ENCODE peak calls at places on chromosomes 3 and 15, in five cellular contexts. Z is tibial nerve, P is mesendoderm, W is SJCRH30, R is cardiac muscle cell. E is an unnamed sample.

GRCh38 chr3:56291244-56291680 is 177.0 kb downstream of the ERC2 start:
- DNase-seq in Z (no peak), P (no peak), W (peak; percentile 11), R (no peak), E (no peak)

GRCh38 chr3:161913786-161914389 is 417.3 kb downstream of the OTOL1 start:
- DNase-seq in Z (no peak), P (no peak), W (no peak), R (no peak), E (no peak)

GRCh38 chr3:159989973-159990846 is 1.6 kb downstream of the IL12A start:
- DNase-seq in Z (no peak), P (peak; percentile 37), W (no peak), R (no peak), E (no peak)

GRCh38 chr15:50315814-50316630 is 39.0 kb downstream of the GABPB1 start:
- DNase-seq in Z (no peak), P (peak; percentile 30), W (no peak), R (peak; percentile 45), E (no peak)

GRCh38 chr15:66252411-66253295 is 897 bp downstream of the MEGF11 start:
- DNase-seq in Z (peak; percentile 21), P (peak; percentile 63), W (peak; percentile 71), R (peak; percentile 79), E (no peak)

GRCh38 chr3:135503429-135504083 is 462.0 kb upstream of the PPP2R3A start:
- DNase-seq in Z (peak; percentile 28), P (peak; percentile 84), W (peak; percentile 62), R (peak; percentile 74), E (peak; percentile 36)

GRCh38 chr15:59298255-59298856 is 74.3 kb downstream of the MYO1E start:
- DNase-seq in Z (no peak), P (peak; percentile 20), W (no peak), R (no peak), E (no peak)

GRCh38 chr15:67175643-67176071 is 78.8 kb downstream of the AAGAB start:
- DNase-seq in Z (no peak), P (peak; percentile 65), W (no peak), R (no peak), E (no peak)

GRCh38 chr3:68771683-68772082 is 160.7 kb downstream of the TAFA4 start:
- DNase-seq in Z (no peak), P (no peak), W (no peak), R (no peak), E (no peak)

DNA sequence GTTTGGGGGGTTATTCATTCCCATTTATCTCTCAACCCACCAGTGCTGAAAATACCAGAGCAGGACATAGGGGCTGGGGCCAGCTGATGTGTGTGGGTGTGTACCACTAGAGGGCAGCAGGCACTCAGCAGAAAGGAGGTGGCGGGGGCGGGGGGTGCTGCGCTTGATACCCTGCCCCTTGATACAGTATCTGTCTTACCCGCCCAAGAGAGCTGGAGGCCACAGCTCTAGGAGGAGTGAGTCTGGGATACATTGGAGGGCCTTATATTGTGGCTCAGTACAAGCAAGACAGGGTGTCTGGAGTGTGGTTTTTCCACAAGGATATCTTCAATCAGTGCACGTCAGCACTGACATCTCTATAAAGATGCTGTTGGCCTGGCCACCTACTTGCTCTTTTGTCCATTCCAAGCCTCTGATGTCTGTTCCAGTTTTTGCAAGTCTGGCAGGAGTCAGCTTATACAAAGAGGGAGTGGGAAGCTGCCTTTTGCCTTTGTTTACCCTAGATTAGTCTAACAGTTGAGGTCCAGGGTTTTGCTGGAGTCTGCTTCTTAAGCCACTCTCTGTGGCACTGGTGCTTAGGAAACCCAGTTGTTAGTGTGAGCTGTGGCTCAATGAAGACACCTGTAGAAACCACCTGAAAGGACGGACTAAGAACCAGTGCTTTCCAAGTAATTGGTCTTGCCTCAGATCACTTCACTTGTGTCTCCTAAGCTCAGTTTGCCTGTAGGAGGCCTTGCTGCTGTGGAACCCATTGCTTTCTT is 1.5 kb upstream of the RBM15B start:
- DNase-seq in Z (no peak), P (peak; percentile 72), W (peak; percentile 65), R (peak; percentile 68), E (no peak)
- H3K27ac ChIP-seq in Z (no peak overlapping the region), P (no peak overlapping the region), W (no peak overlapping the region), R (peak overlapping the region; percentile 79), E (peak overlapping the region; percentile 6)

GRCh38 chr3:46858996-46859710 is 4.1 kb downstream of the MYL3 start:
- DNase-seq in Z (peak; percentile 4), P (no peak), W (no peak), R (no peak), E (no peak)

GRCh38 chr3:46857485-46858341 is 5.5 kb downstream of the MYL3 start:
- DNase-seq in Z (peak; percentile 8), P (no peak), W (no peak), R (no peak), E (no peak)

GRCh38 chr3:46854543-46854942 is 8.7 kb downstream of the MYL3 start:
- DNase-seq in Z (no peak), P (no peak), W (no peak), R (no peak), E (no peak)

GRCh38 chr3:46858456-46858855 is 4.8 kb downstream of the MYL3 start:
- DNase-seq in Z (no peak), P (no peak), W (no peak), R (no peak), E (no peak)

GRCh38 chr3:46856576-46857471 is 6.4 kb downstream of the MYL3 start:
- DNase-seq in Z (no peak), P (no peak), W (no peak), R (no peak), E (no peak)
- H3K27ac ChIP-seq in Z (no peak overlapping the region), P (no peak overlapping the region), W (no peak overlapping the region), R (peak overlapping the region; percentile 100), E (no peak overlapping the region)

GRCh38 chr15:57727031-57727430 is 20.5 kb downstream of the POLR2M start:
- DNase-seq in Z (no peak), P (no peak), W (peak; percentile 85), R (no peak), E (no peak)
- H3K27ac ChIP-seq in Z (no peak overlapping the region), P (no peak overlapping the region), W (peak overlapping the region; percentile 66), R (no peak overlapping the region), E (no peak overlapping the region)

GRCh38 chr3:50610181-50610971 is 1.2 kb downstream of the CISH start:
- DNase-seq in Z (no peak), P (no peak), W (no peak), R (no peak), E (no peak)

GRCh38 chr3:50612973-50613851 is 1.6 kb upstream of the CISH start:
- DNase-seq in Z (no peak), P (no peak), W (no peak), R (no peak), E (no peak)

GRCh38 chr3:50611464-50612233 is at the start of gene CISH:
- DNase-seq in Z (peak; percentile 90), P (peak; percentile 97), W (peak; percentile 96), R (peak; percentile 97), E (peak; percentile 72)

GRCh38 chr3:50610992-50611463 is 546 bp downstream of the CISH start:
- DNase-seq in Z (no peak), P (no peak), W (peak; percentile 19), R (no peak), E (no peak)

DNA sequence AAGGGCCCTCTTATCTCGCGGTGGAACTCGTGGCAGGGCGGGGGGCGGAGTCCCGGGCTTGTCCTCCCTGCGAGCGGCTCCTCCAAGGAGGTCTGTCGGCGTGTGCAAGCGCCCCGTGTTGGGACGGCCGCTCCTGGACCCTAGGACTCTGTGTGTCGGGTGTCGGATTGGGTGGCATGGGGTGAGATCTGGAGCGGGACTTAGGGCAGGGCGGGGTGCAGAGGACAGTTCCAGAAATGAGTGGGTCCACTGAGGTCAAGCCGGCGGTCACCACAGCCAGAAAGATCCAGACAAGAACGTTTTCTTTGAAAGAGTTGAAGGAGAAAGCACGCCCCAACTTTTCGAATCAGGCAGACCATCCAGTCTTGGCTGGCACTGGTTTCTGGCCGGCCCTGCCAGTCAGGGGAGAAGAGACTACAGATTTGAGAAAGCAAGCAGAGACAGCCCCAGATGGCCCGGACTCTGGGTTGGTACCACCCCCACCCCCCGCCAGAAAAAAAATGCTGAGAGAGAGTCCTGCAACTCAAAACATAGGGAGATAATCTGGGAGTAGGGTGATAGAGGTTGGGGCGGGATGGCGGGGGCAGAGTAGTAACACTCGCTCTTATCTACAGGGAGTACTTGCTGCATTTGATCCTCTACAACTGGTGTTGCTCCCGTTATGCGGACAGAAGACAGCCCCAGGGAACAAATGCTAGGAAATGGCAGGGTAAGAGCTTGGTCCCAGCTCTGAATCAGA is 829 bp upstream of the CISH start:
- DNase-seq in Z (no peak), P (no peak), W (no peak), R (peak; percentile 19), E (peak; percentile 41)
- H3K27ac ChIP-seq in Z (peak overlapping the region; percentile 82), P (no peak overlapping the region), W (peak overlapping the region; percentile 66), R (peak overlapping the region; percentile 80), E (peak overlapping the region; percentile 11)

GRCh38 chr3:118804959-118805358 is 229.7 kb downstream of the IGSF11 start:
- DNase-seq in Z (no peak), P (no peak), W (no peak), R (no peak), E (no peak)
- H3K27ac ChIP-seq in Z (no peak overlapping the region), P (no peak overlapping the region), W (no peak overlapping the region), R (no peak overlapping the region), E (no peak overlapping the region)

GRCh38 chr15:73804421-73804820 is 51.3 kb upstream of the INSYN1 start:
- DNase-seq in Z (no peak), P (no peak), W (no peak), R (no peak), E (no peak)

GRCh38 chr15:73799466-73799865 is 46.3 kb upstream of the INSYN1 start:
- DNase-seq in Z (no peak), P (peak; percentile 53), W (no peak), R (no peak), E (no peak)

GRCh38 chr15:73803806-73804205 is 50.7 kb upstream of the INSYN1 start:
- DNase-seq in Z (no peak), P (no peak), W (no peak), R (no peak), E (no peak)

GRCh38 chr15:73800662-73801345 is 47.7 kb upstream of the INSYN1 start:
- DNase-seq in Z (no peak), P (no peak), W (no peak), R (no peak), E (no peak)

DNA sequence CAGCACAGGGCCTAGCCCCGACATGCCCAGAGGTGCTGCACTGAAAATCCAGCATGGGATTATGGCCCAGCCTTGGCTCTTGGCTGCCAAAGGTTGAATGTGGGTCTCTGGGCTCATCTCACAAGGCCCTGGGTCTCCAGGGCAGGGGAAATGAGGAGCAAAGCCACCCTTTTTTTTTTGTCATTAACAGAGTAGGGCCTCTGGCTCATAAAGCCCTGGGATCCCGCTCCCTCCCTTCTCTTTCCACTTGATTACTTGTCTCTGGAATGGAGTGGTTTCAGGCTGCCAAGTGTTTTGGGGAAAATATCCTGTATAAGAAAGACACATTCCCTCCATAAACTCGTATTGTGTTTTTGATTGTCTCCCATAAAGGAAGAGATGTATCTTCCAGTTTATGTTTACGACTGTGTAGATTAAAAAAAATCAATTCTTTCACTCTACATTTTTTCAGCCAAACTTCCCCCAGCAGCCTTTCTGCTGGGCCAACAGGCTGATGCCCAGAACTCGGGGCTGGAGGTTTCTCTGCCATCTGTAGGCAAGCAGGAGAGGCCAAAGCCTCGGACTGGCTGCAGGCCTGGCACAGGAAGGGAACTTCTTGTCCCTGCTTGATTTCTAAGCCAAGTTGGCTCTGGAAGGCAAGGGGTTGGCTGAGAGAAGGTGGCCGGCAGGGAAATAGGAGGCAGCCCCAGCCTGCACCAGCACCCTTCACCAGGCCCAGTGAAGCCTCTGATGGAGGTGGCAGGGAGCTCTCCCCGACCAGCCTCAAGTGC is 49.4 kb upstream of the INSYN1 start:
- DNase-seq in Z (no peak), P (no peak), W (no peak), R (no peak), E (peak; percentile 25)
- H3K27ac ChIP-seq in Z (no peak overlapping the region), P (no peak overlapping the region), W (no peak overlapping the region), R (no peak overlapping the region), E (peak overlapping the region; percentile 21)

E was measured in caudate nucleus.